ENCODE peak calls at places on chromosome 12, in seven cellular contexts. S is adrenal gland, X is A549, G is lower leg skin, R is HepG2, I is IMR-90, D is stomach. U is an unnamed sample.

GRCh38 chr12:104683831-104684503 is 227.2 kb downstream of the CHST11 start:
- DNase-seq in S (no peak), X (no peak), G (no peak), R (no peak), I (no peak), D (no peak), U (no peak)

GRCh38 chr12:120584343-120585149 is 3.3 kb upstream of the POP5 start:
- DNase-seq in S (no peak), X (peak), G (no peak), R (no peak), I (no peak), D (peak), U (peak)

GRCh38 chr12:10941916-10942607 is 3.0 kb upstream of the TAS2R14 start:
- DNase-seq in S (no peak), X (no peak), G (no peak), R (peak), I (no peak), D (no peak), U (no peak)

GRCh38 chr12:8465597-8465996 is 9.8 kb downstream of the CLEC6A start:
- DNase-seq in S (no peak), X (no peak), G (no peak), R (no peak), I (no peak), D (no peak), U (no peak)

GRCh38 chr12:93766802-93767523 is 89.8 kb downstream of the CRADD start:
- DNase-seq in S (peak), X (peak), G (no peak), R (no peak), I (peak), D (no peak), U (peak)

GRCh38 chr12:28958553-28959195 is 190.4 kb upstream of the FAR2 start:
- DNase-seq in S (no peak), X (no peak), G (no peak), R (no peak), I (peak), D (no peak), U (no peak)

GRCh38 chr12:89348894-89349669 is 3.2 kb downstream of the DUSP6 start:
- DNase-seq in S (no peak), X (no peak), G (no peak), R (no peak), I (no peak), D (no peak), U (no peak)

GRCh38 chr12:131432532-131433260 is 278.2 kb upstream of the SFSWAP start:
- DNase-seq in S (peak), X (no peak), G (no peak), R (no peak), I (no peak), D (peak), U (no peak)

GRCh38 chr12:23699031-23699430 is 250.4 kb downstream of the SOX5 start:
- DNase-seq in S (no peak), X (no peak), G (no peak), R (no peak), I (no peak), D (no peak), U (no peak)

GRCh38 chr12:124742111-124742510 is 121.6 kb downstream of the SCARB1 start:
- DNase-seq in S (no peak), X (no peak), G (no peak), R (no peak), I (no peak), D (peak), U (no peak)

GRCh38 chr12:130525384-130526172 is 187.9 kb downstream of the PIWIL1 start:
- DNase-seq in S (no peak), X (no peak), G (no peak), R (no peak), I (no peak), D (no peak), U (no peak)

GRCh38 chr12:15772405-15773018 is 16.7 kb downstream of the EPS8 start:
- DNase-seq in S (no peak), X (no peak), G (no peak), R (peak), I (peak), D (no peak), U (no peak)

GRCh38 chr12:111426341-111427185 is 20.8 kb downstream of the SH2B3 start:
- DNase-seq in S (no peak), X (no peak), G (no peak), R (no peak), I (peak), D (no peak), U (no peak)

GRCh38 chr12:42725839-42726238 is 136.3 kb upstream of the PRICKLE1 start:
- DNase-seq in S (no peak), X (no peak), G (no peak), R (no peak), I (peak), D (no peak), U (no peak)

GRCh38 chr12:78790148-78790547 is 74.4 kb upstream of the SYT1 start:
- DNase-seq in S (no peak), X (no peak), G (no peak), R (no peak), I (no peak), D (no peak), U (no peak)

GRCh38 chr12:105427883-105428282 is 97.4 kb downstream of the C12orf75 start:
- DNase-seq in S (no peak), X (no peak), G (no peak), R (no peak), I (peak), D (no peak), U (no peak)

GRCh38 chr12:22164101-22164500 is 118.1 kb downstream of the CMAS start:
- DNase-seq in S (no peak), X (no peak), G (no peak), R (no peak), I (no peak), D (no peak), U (no peak)

GRCh38 chr12:29858270-29858786 is 74.6 kb upstream of the TMTC1 start:
- DNase-seq in S (no peak), X (no peak), G (peak), R (no peak), I (no peak), D (no peak), U (no peak)

GRCh38 chr12:15956413-15957185 is 45.5 kb downstream of the DERA start:
- DNase-seq in S (no peak), X (no peak), G (no peak), R (no peak), I (no peak), D (no peak), U (no peak)

GRCh38 chr12:127280393-127281275 is 986.3 kb upstream of the TMEM132C start:
- DNase-seq in S (peak), X (peak), G (no peak), R (peak), I (no peak), D (peak), U (peak)

DNA sequence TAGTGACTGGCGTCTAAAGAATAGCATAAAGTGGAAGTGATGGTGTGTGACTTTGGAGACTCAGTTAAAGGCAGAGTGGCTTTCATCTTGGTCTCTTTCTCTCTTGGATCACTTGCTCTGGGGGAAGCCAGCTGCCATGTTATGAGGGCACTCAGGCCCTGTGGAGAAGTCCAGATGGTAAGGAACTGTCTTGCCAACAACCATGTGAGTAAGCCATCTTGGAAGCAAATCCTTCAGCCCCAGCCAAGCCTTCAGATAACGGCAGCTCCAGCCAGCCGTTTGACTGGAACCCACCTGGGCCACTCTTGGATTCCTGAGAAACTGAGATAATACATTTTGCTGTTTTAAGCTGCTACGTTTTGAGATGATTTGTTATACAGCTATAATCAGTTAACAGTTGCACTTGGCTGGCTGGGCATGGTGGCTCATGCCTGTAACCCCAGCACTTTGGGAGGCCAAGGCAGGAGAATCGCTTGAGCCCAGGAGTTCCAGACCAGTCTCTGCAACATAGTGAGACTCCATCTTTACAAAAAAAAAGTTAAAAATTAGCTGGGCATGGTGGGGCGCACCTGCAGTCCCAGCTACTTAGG is 7.7 kb upstream of the LRRC23 start:
- DNase-seq in S (no peak), X (no peak), G (no peak), R (no peak), I (no peak), D (no peak), U (no peak)
- H3K4me3 ChIP-seq in S (no peak), X (no peak), G (no peak), R (no peak), I (no peak), D (no peak), U (no peak)

GRCh38 chr12:57896437-57897201 is 44.7 kb upstream of the ATP23 start:
- DNase-seq in S (peak), X (peak), G (peak), R (no peak), I (peak), D (peak), U (peak)
- TF ChIP-seq POLR2A in S (peak), X (no peak), G (no peak), R (no peak), I (no peak), D (no peak), U (peak)

GRCh38 chr12:54300267-54300731 is 516 bp downstream of the NFE2 start:
- DNase-seq in S (no peak), X (no peak), G (no peak), R (no peak), I (no peak), D (no peak), U (no peak)
- H3K4me3 ChIP-seq in S (no peak), X (peak), G (no peak), R (peak), I (no peak), D (peak), U (peak)

GRCh38 chr12:110035534-110036104 is 12.7 kb downstream of the C12orf76 start:
- DNase-seq in S (no peak), X (no peak), G (no peak), R (peak), I (no peak), D (no peak), U (no peak)
- TF ChIP-seq POLR2A in S (no peak), X (no peak), G (no peak), R (no peak), I (no peak), D (no peak), U (no peak)

GRCh38 chr12:121781751-121782615 is 11.5 kb downstream of the RHOF start:
- DNase-seq in S (peak), X (no peak), G (no peak), R (peak), I (peak), D (no peak), U (peak)
- H3K4me3 ChIP-seq in S (no peak), X (no peak), G (no peak), R (peak), I (no peak), D (no peak), U (no peak)

GRCh38 chr12:132685400-132685799 is 1.7 kb downstream of the POLE start:
- DNase-seq in S (no peak), X (no peak), G (no peak), R (no peak), I (no peak), D (no peak), U (no peak)

GRCh38 chr12:132686831-132687210 is 321 bp downstream of the POLE start:
- DNase-seq in S (no peak), X (peak), G (no peak), R (no peak), I (no peak), D (no peak), U (no peak)

GRCh38 chr12:132690112-132690511 is 2.7 kb downstream of the PXMP2 start:
- DNase-seq in S (no peak), X (no peak), G (no peak), R (no peak), I (no peak), D (no peak), U (no peak)

GRCh38 chr12:132687211-132688164 is at the start of the genes POLE and PXMP2:
- DNase-seq in S (peak), X (peak), G (peak), R (peak), I (peak), D (peak), U (peak)

GRCh38 chr12:132689227-132689626 is 1.8 kb downstream of the PXMP2 start:
- DNase-seq in S (no peak), X (no peak), G (no peak), R (peak), I (no peak), D (peak), U (no peak)
- TF ChIP-seq POLR2A in S (no peak), X (no peak), G (no peak), R (no peak), I (no peak), D (no peak), U (no peak)

GRCh38 chr12:53496752-53497032 is 2.6 kb downstream of the MAP3K12 start:
- DNase-seq in S (no peak), X (no peak), G (no peak), R (no peak), I (no peak), D (no peak), U (no peak)

GRCh38 chr12:53495903-53496751 is 3.1 kb downstream of the MAP3K12 start:
- DNase-seq in S (peak), X (peak), G (peak), R (peak), I (peak), D (no peak), U (peak)

GRCh38 chr12:53492830-53493609 is 6.2 kb downstream of the MAP3K12 start:
- DNase-seq in S (peak), X (peak), G (peak), R (peak), I (peak), D (peak), U (peak)

GRCh38 chr12:53492188-53492587 is 7.1 kb downstream of the MAP3K12 start:
- DNase-seq in S (peak), X (no peak), G (no peak), R (no peak), I (no peak), D (no peak), U (peak)

GRCh38 chr12:53493610-53494391 is 5.5 kb downstream of the MAP3K12 start:
- DNase-seq in S (peak), X (no peak), G (no peak), R (no peak), I (no peak), D (no peak), U (no peak)
- H3K4me3 ChIP-seq in S (no peak), X (peak), G (no peak), R (peak), I (peak), D (peak), U (peak)

GRCh38 chr12:1603621-1604020 is 9.2 kb upstream of the FBXL14 start:
- DNase-seq in S (no peak), X (no peak), G (no peak), R (no peak), I (no peak), D (no peak), U (no peak)

GRCh38 chr12:1605129-1606020 is 11.0 kb upstream of the FBXL14 start:
- DNase-seq in S (peak), X (peak), G (peak), R (peak), I (peak), D (peak), U (peak)

GRCh38 chr12:1604464-1604863 is 10.1 kb upstream of the FBXL14 start:
- DNase-seq in S (no peak), X (no peak), G (no peak), R (no peak), I (no peak), D (no peak), U (no peak)

GRCh38 chr12:1607940-1608782 is 13.8 kb upstream of the FBXL14 start:
- DNase-seq in S (no peak), X (no peak), G (no peak), R (no peak), I (peak), D (no peak), U (no peak)

GRCh38 chr12:1606021-1606622 is 11.7 kb upstream of the FBXL14 start:
- DNase-seq in S (peak), X (peak), G (peak), R (peak), I (peak), D (peak), U (peak)
- TF ChIP-seq POLR2A in S (peak), X (peak), G (no peak), R (no peak), I (no peak), D (no peak), U (peak)

U was measured in upper lobe of left lung.